ENCODE peak calls at places on chromosomes 11 and 22, in four cellular contexts. One of them, this sample, is unnamed.

GRCh38 chr11:13277719-13278619 is at the start of gene BMAL1:
- DNase-seq in WTC11: peak; percentile 39
- DNase-seq in K562: no peak
- DNase-seq in HepG2: no peak
- DNase-seq in this sample: peak; percentile 28

GRCh38 chr11:110093407-110094297 is 460 bp downstream of the ZC3H12C start:
- DNase-seq in K562: peak; percentile 31
- DNase-seq in WTC11: peak; percentile 54
- DNase-seq in HepG2: peak; percentile 11
- DNase-seq in this sample: no peak

GRCh38 chr22:42074153-42074750 is at the start of gene PHETA2:
- DNase-seq in HepG2: no peak
- DNase-seq in WTC11: peak; percentile 51
- DNase-seq in K562: no peak
- DNase-seq in this sample: no peak

GRCh38 chr11:58926695-58927094 is 12.6 kb upstream of the GLYATL1 start:
- DNase-seq in WTC11: no peak
- DNase-seq in K562: no peak
- DNase-seq in HepG2: no peak
- DNase-seq in this sample: no peak

GRCh38 chr11:76495017-76495416 is 50.2 kb downstream of the EMSY start:
- DNase-seq in K562: no peak
- DNase-seq in WTC11: no peak
- DNase-seq in HepG2: no peak
- DNase-seq in this sample: no peak

GRCh38 chr22:39176673-39177455 is 24.4 kb upstream of the CBX7 start:
- DNase-seq in K562: no peak
- DNase-seq in WTC11: no peak
- DNase-seq in HepG2: no peak
- DNase-seq in this sample: no peak

GRCh38 chr11:45649544-45650165 is 15.8 kb downstream of the CHST1 start:
- DNase-seq in WTC11: no peak
- DNase-seq in K562: no peak
- DNase-seq in HepG2: no peak
- DNase-seq in this sample: no peak

GRCh38 chr11:108654994-108655631 is 9.8 kb upstream of the DDX10 start:
- DNase-seq in WTC11: peak; percentile 38
- DNase-seq in K562: no peak
- DNase-seq in HepG2: peak; percentile 43
- DNase-seq in this sample: peak; percentile 54

GRCh38 chr11:60813324-60813723 is 28.2 kb downstream of the MS4A10 start:
- DNase-seq in K562: no peak
- DNase-seq in WTC11: no peak
- DNase-seq in HepG2: no peak
- DNase-seq in this sample: no peak

GRCh38 chr22:21657361-21658118 is 8.3 kb upstream of the PPIL2 start:
- DNase-seq in HepG2: peak; percentile 70
- DNase-seq in K562: peak; percentile 100
- DNase-seq in WTC11: peak; percentile 80
- DNase-seq in this sample: peak; percentile 75

GRCh38 chr11:103676413-103676812 is 360.0 kb upstream of the DDI1 start:
- DNase-seq in WTC11: no peak
- DNase-seq in HepG2: no peak
- DNase-seq in K562: no peak
- DNase-seq in this sample: no peak

GRCh38 chr11:133943950-133944698 is 12.6 kb downstream of the IGSF9B start:
- DNase-seq in K562: no peak
- DNase-seq in WTC11: no peak
- DNase-seq in HepG2: no peak
- DNase-seq in this sample: no peak

GRCh38 chr11:32466279-32466915 is 31.1 kb upstream of the WT1 start:
- DNase-seq in HepG2: no peak
- DNase-seq in WTC11: no peak
- DNase-seq in K562: no peak
- DNase-seq in this sample: no peak

GRCh38 chr11:75328426-75329277 is 22.8 kb downstream of the ARRB1 start:
- DNase-seq in K562: peak; percentile 40
- DNase-seq in WTC11: peak; percentile 71
- DNase-seq in HepG2: peak; percentile 78
- DNase-seq in this sample: peak; percentile 86

GRCh38 chr11:115297330-115297729 is 206.9 kb downstream of the CADM1 start:
- DNase-seq in K562: no peak
- DNase-seq in WTC11: no peak
- DNase-seq in HepG2: no peak
- DNase-seq in this sample: no peak

GRCh38 chr22:43168416-43169309 is 17.3 kb downstream of the TSPO start:
- DNase-seq in K562: no peak
- DNase-seq in WTC11: no peak
- DNase-seq in HepG2: no peak
- DNase-seq in this sample: no peak

GRCh38 chr11:71324788-71325417 is 72.5 kb upstream of the SHANK2 start:
- DNase-seq in WTC11: no peak
- DNase-seq in K562: no peak
- DNase-seq in HepG2: no peak
- DNase-seq in this sample: no peak

DNA sequence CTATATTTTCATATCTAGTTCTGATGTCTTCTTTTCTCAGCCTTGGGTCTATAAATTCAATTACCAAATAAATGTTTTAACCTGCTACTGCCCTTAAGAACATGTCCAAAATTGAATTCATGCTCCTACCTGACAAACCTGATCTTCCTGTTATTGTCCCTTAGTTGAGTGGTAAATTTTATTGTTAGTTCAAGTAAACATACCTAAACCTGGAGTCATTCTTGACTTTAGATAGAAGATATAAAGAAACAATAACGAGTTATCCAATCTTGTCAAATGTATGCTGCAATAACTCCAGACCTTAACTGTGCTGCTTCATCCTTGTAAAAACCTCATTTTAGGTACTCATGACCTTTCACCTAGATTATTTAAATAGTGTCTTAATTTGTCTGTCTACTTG is 34.6 kb upstream of the SC5D start:
- DNase-seq in WTC11: no peak
- DNase-seq in HepG2: no peak
- DNase-seq in K562: no peak
- DNase-seq in this sample: no peak
- TF ChIP-seq NR3C1 in WTC11: no peak
- TF ChIP-seq NR3C1 in HepG2: no peak
- TF ChIP-seq NR3C1 in K562: no peak
- TF ChIP-seq NR3C1 in this sample: no peak

GRCh38 chr11:68120212-68121066 is 749 bp downstream of the CHKA start:
- DNase-seq in HepG2: peak; percentile 47
- DNase-seq in WTC11: peak; percentile 65
- DNase-seq in K562: peak; percentile 71
- DNase-seq in this sample: no peak
- TF ChIP-seq NR3C1 in HepG2: no peak
- TF ChIP-seq NR3C1 in WTC11: no peak
- TF ChIP-seq NR3C1 in K562: no peak
- TF ChIP-seq NR3C1 in this sample: no peak

DNA sequence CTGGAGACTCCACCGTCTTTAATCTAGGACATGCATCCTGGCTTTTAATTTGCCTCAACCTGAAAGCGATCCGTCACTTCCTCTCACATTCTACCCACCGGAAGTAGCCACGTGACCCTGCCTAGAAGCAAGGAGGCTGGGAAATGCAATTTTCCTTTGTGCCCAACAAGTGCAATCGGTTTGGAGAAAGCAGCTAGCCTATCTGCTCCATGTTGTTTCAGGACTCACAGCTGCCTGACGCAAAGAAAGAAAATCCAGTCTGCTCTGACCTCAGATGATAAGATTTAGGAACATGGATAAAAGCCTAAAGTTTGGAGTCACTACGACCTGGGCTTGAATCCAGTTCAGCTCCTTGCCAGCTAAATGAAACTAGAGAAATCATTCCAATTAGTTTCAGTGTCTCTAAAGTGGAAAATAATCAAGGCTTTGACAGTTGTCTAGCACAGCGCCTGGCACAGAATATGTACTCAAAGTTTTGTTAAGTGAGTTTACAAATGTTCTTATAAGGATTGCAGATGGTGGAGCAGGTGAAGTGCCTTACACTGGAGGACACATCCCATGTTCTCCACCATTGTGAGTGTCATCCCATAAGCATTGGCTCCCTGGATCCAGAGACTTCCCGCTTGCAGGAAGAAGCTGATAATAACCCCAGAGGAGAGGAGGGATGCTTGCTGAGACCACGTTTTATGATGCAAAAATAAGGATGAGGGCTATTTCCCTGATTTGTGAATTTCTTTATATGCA is 553.7 kb downstream of the MN1 start:
- DNase-seq in HepG2: no peak
- DNase-seq in K562: no peak
- DNase-seq in WTC11: no peak
- DNase-seq in this sample: no peak
- TF ChIP-seq NR3C1 in HepG2: no peak
- TF ChIP-seq NR3C1 in K562: no peak
- TF ChIP-seq NR3C1 in WTC11: no peak
- TF ChIP-seq NR3C1 in this sample: no peak

GRCh38 chr11:119795231-119795630 is 66.2 kb upstream of the NECTIN1 start:
- DNase-seq in K562: no peak
- DNase-seq in WTC11: no peak
- DNase-seq in HepG2: no peak
- DNase-seq in this sample: peak; percentile 19

GRCh38 chr11:119797736-119798135 is 68.7 kb upstream of the NECTIN1 start:
- DNase-seq in HepG2: no peak
- DNase-seq in K562: no peak
- DNase-seq in WTC11: peak; percentile 42
- DNase-seq in this sample: no peak

GRCh38 chr11:119798656-119799055 is 69.7 kb upstream of the NECTIN1 start:
- DNase-seq in K562: no peak
- DNase-seq in HepG2: no peak
- DNase-seq in WTC11: no peak
- DNase-seq in this sample: no peak

GRCh38 chr11:119796363-119797060 is 67.5 kb upstream of the NECTIN1 start:
- DNase-seq in K562: no peak
- DNase-seq in WTC11: no peak
- DNase-seq in HepG2: no peak
- DNase-seq in this sample: no peak

DNA sequence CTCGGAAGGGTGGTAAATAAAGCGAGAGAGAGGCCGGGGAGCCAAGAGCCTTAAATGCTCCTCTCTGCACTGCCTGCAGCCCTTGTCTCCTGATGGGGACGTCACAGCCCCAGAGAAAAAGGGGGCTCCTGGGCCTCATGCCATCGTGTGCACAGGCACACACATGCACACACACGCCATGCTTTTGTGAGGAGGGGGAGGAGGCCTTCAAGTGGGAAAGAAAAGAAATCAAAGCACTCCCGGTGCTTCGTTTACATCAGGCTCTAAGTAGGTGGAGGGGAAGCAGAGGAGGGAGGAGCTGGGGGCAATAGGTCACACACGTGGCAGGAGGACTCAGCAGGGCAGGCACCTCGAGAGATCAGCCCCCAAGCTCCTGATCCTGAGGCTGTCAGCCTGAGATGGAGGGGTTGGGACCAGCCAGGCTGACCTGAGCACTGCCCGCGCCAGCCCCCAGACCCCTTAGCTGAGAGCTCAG is 68.2 kb upstream of the NECTIN1 start:
- DNase-seq in HepG2: no peak
- DNase-seq in K562: no peak
- DNase-seq in WTC11: no peak
- DNase-seq in this sample: no peak
- TF ChIP-seq NR3C1 in HepG2: no peak
- TF ChIP-seq NR3C1 in K562: no peak
- TF ChIP-seq NR3C1 in WTC11: no peak
- TF ChIP-seq NR3C1 in this sample: no peak

GRCh38 chr11:119106564-119107537 is at the start of gene C2CD2L:
- DNase-seq in WTC11: peak; percentile 86
- DNase-seq in HepG2: peak; percentile 68
- DNase-seq in K562: peak; percentile 94
- DNase-seq in this sample: peak; percentile 84

GRCh38 chr11:119107538-119108150 is 500 bp downstream of the C2CD2L start:
- DNase-seq in WTC11: no peak
- DNase-seq in K562: no peak
- DNase-seq in HepG2: no peak
- DNase-seq in this sample: no peak

GRCh38 chr11:119109843-119110242 is 2.7 kb downstream of the C2CD2L start:
- DNase-seq in HepG2: no peak
- DNase-seq in K562: no peak
- DNase-seq in WTC11: no peak
- DNase-seq in this sample: no peak

GRCh38 chr11:119108857-119109221 is 1.7 kb downstream of the C2CD2L start:
- DNase-seq in HepG2: peak; percentile 61
- DNase-seq in K562: no peak
- DNase-seq in WTC11: no peak
- DNase-seq in this sample: no peak

GRCh38 chr11:119108151-119108856 is 1.2 kb downstream of the C2CD2L start:
- DNase-seq in K562: peak; percentile 61
- DNase-seq in WTC11: peak; percentile 38
- DNase-seq in HepG2: peak; percentile 73
- DNase-seq in this sample: no peak
- TF ChIP-seq NR3C1 in K562: no peak
- TF ChIP-seq NR3C1 in WTC11: no peak
- TF ChIP-seq NR3C1 in HepG2: no peak
- TF ChIP-seq NR3C1 in this sample: no peak

GRCh38 chr11:126816655-126817054 is 183.9 kb downstream of the KIRREL3 start:
- DNase-seq in HepG2: no peak
- DNase-seq in WTC11: no peak
- DNase-seq in K562: no peak
- DNase-seq in this sample: no peak
- TF ChIP-seq NR3C1 in HepG2: no peak
- TF ChIP-seq NR3C1 in WTC11: no peak
- TF ChIP-seq NR3C1 in K562: no peak
- TF ChIP-seq NR3C1 in this sample: no peak

GRCh38 chr11:69409812-69410645 is 71.4 kb upstream of the LINC01488 start:
- DNase-seq in K562: peak; percentile 78
- DNase-seq in HepG2: no peak
- DNase-seq in WTC11: no peak
- DNase-seq in this sample: no peak
- TF ChIP-seq NR3C1 in K562: no peak
- TF ChIP-seq NR3C1 in HepG2: no peak
- TF ChIP-seq NR3C1 in WTC11: no peak
- TF ChIP-seq NR3C1 in this sample: no peak

GRCh38 chr22:40594346-40594745 is 42.2 kb downstream of the MRTFA start:
- DNase-seq in WTC11: no peak
- DNase-seq in K562: no peak
- DNase-seq in HepG2: no peak
- DNase-seq in this sample: no peak

GRCh38 chr22:40599731-40600130 is 36.8 kb downstream of the MRTFA start:
- DNase-seq in K562: no peak
- DNase-seq in WTC11: no peak
- DNase-seq in HepG2: no peak
- DNase-seq in this sample: no peak

GRCh38 chr22:40595497-40596234 is 40.9 kb downstream of the MRTFA start:
- DNase-seq in HepG2: no peak
- DNase-seq in K562: no peak
- DNase-seq in WTC11: no peak
- DNase-seq in this sample: no peak

GRCh38 chr22:40594924-40595323 is 41.6 kb downstream of the MRTFA start:
- DNase-seq in WTC11: no peak
- DNase-seq in K562: no peak
- DNase-seq in HepG2: peak; percentile 33
- DNase-seq in this sample: no peak

GRCh38 chr22:40597541-40598453 is 38.7 kb downstream of the MRTFA start:
- DNase-seq in HepG2: no peak
- DNase-seq in K562: no peak
- DNase-seq in WTC11: no peak
- DNase-seq in this sample: no peak
- TF ChIP-seq NR3C1 in HepG2: no peak
- TF ChIP-seq NR3C1 in K562: no peak
- TF ChIP-seq NR3C1 in WTC11: no peak
- TF ChIP-seq NR3C1 in this sample: no peak

This sample was measured in A549.